ENCODE peak calls at places on chromosomes 2 and 18, in seven cellular contexts. F is Peyer's patch, W is fibroblast of lung, Y is tibial artery, I is PC-3, U is GM23248, S is K562. O is an unnamed sample. For H3K9me3, the result is how much of the 10 kb centered on the place peaks cover.

GRCh38 chr18:55510809-55511208 is 77.2 kb downstream of the TCF4 start:
- DNase-seq in F (no peak), W (peak), Y (no peak), I (peak), U (peak), S (no peak), O (no peak)

GRCh38 chr2:165435611-165436010 is 33.9 kb upstream of the CSRNP3 start:
- DNase-seq in F (no peak), W (no peak), Y (no peak), I (no peak), U (no peak), S (no peak), O (no peak)

GRCh38 chr2:58925676-58926081 is 684.6 kb upstream of the FANCL start:
- DNase-seq in F (no peak), W (peak), Y (no peak), I (no peak), U (peak), S (no peak), O (no peak)

GRCh38 chr2:49973917-49974368 is 819.6 kb upstream of the FSHR start:
- DNase-seq in F (no peak), W (peak), Y (no peak), I (no peak), U (peak), S (no peak), O (no peak)

GRCh38 chr2:122186761-122187222 is 431.3 kb downstream of the TSN start:
- DNase-seq in F (no peak), W (no peak), Y (no peak), I (no peak), U (no peak), S (no peak), O (no peak)

GRCh38 chr2:200352631-200353030 is 46.1 kb downstream of the SPATS2L start:
- DNase-seq in F (no peak), W (peak), Y (no peak), I (peak), U (peak), S (no peak), O (no peak)

GRCh38 chr2:26088038-26088643 is 54.3 kb downstream of the RAB10 start:
- DNase-seq in F (no peak), W (no peak), Y (no peak), I (peak), U (peak), S (peak), O (no peak)

GRCh38 chr2:60998628-60999545 is 18.6 kb upstream of the PEX13 start:
- DNase-seq in F (no peak), W (peak), Y (no peak), I (peak), U (peak), S (peak), O (no peak)

GRCh38 chr2:239029958-239030357 is 182.1 kb downstream of the TWIST2 start:
- DNase-seq in F (peak), W (no peak), Y (peak), I (no peak), U (no peak), S (no peak), O (peak)

GRCh38 chr2:103289101-103289725 is 527.4 kb downstream of the TMEM182 start:
- DNase-seq in F (no peak), W (peak), Y (no peak), I (peak), U (no peak), S (no peak), O (no peak)

GRCh38 chr2:74003494-74004211 is 18.9 kb downstream of the TET3 start:
- DNase-seq in F (no peak), W (peak), Y (peak), I (peak), U (peak), S (peak), O (no peak)

GRCh38 chr2:65479528-65479927 is 47.1 kb upstream of the SPRED2 start:
- DNase-seq in F (no peak), W (no peak), Y (no peak), I (no peak), U (no peak), S (no peak), O (no peak)

GRCh38 chr2:1883476-1883875 is 139.2 kb upstream of the PXDN start:
- DNase-seq in F (no peak), W (no peak), Y (no peak), I (no peak), U (no peak), S (no peak), O (no peak)

GRCh38 chr2:234708091-234708683 is 211.3 kb upstream of the ARL4C start:
- DNase-seq in F (no peak), W (no peak), Y (no peak), I (no peak), U (no peak), S (no peak), O (no peak)

GRCh38 chr2:172280820-172281454 is 146.4 kb upstream of the ITGA6 start:
- DNase-seq in F (no peak), W (no peak), Y (no peak), I (no peak), U (no peak), S (no peak), O (no peak)

GRCh38 chr2:136008205-136008865 is 22.9 kb upstream of the DARS1 start:
- DNase-seq in F (no peak), W (no peak), Y (peak), I (no peak), U (no peak), S (no peak), O (no peak)

GRCh38 chr2:132489150-132489549 is 72.5 kb downstream of the GPR39 start:
- DNase-seq in F (no peak), W (peak), Y (no peak), I (no peak), U (peak), S (no peak), O (no peak)

GRCh38 chr18:76435321-76435989 is 59.6 kb downstream of the ZNF516 start:
- DNase-seq in F (no peak), W (no peak), Y (no peak), I (no peak), U (no peak), S (no peak), O (no peak)

GRCh38 chr18:23307567-23308295 is 145.4 kb upstream of the RIOK3 start:
- DNase-seq in F (no peak), W (peak), Y (no peak), I (peak), U (peak), S (no peak), O (no peak)

GRCh38 chr2:203195331-203195730 is 43.5 kb upstream of the CYP20A1 start:
- DNase-seq in F (no peak), W (peak), Y (no peak), I (no peak), U (peak), S (no peak), O (no peak)

GRCh38 chr2:101036562-101036961 is 34.5 kb downstream of the RPL31 start:
- DNase-seq in F (no peak), W (peak), Y (no peak), I (peak), U (peak), S (no peak), O (no peak)

GRCh38 chr2:207330912-207331311 is 165.2 kb upstream of the KLF7 start:
- DNase-seq in F (no peak), W (peak), Y (no peak), I (peak), U (peak), S (no peak), O (peak)

GRCh38 chr2:46297546-46298271 is 502 bp downstream of the EPAS1 start:
- DNase-seq in F (peak), W (no peak), Y (peak), I (peak), U (peak), S (peak), O (peak)

GRCh38 chr2:161077367-161078210 is 82.6 kb upstream of the TANK start:
- DNase-seq in F (no peak), W (peak), Y (no peak), I (peak), U (peak), S (no peak), O (no peak)

GRCh38 chr2:25335971-25336370 is 5.8 kb downstream of the DNMT3A start:
- DNase-seq in F (no peak), W (no peak), Y (no peak), I (no peak), U (no peak), S (no peak), O (no peak)

GRCh38 chr2:110861616-110862260 is 129.4 kb downstream of the ACOXL start:
- DNase-seq in F (no peak), W (no peak), Y (no peak), I (no peak), U (no peak), S (no peak), O (no peak)

GRCh38 chr18:7201096-7201495 is 29.8 kb upstream of the LRRC30 start:
- DNase-seq in F (no peak), W (no peak), Y (no peak), I (no peak), U (no peak), S (no peak), O (no peak)

GRCh38 chr2:156589381-156590079 is 153.4 kb downstream of the GPD2 start:
- DNase-seq in F (no peak), W (peak), Y (no peak), I (peak), U (peak), S (no peak), O (no peak)

GRCh38 chr2:203553784-203554183 is 18.7 kb upstream of the RAPH1 start:
- DNase-seq in F (no peak), W (no peak), Y (no peak), I (no peak), U (no peak), S (no peak), O (no peak)

GRCh38 chr2:11631462-11631861 is 38.5 kb downstream of the NTSR2 start:
- DNase-seq in F (no peak), W (no peak), Y (no peak), I (no peak), U (peak), S (no peak), O (no peak)

GRCh38 chr18:45793295-45793965 is 32.0 kb upstream of the SIGLEC15 start:
- DNase-seq in F (no peak), W (peak), Y (no peak), I (peak), U (peak), S (no peak), O (peak)

GRCh38 chr2:62808554-62808953 is 103.0 kb downstream of the EHBP1 start:
- DNase-seq in F (no peak), W (no peak), Y (no peak), I (no peak), U (no peak), S (no peak), O (no peak)

GRCh38 chr2:238122287-238123217 is 15.9 kb upstream of the KLHL30 start:
- DNase-seq in F (peak), W (no peak), Y (no peak), I (no peak), U (no peak), S (no peak), O (no peak)

GRCh38 chr18:845152-845819 is 33.2 kb upstream of the YES1 start:
- DNase-seq in F (no peak), W (peak), Y (no peak), I (peak), U (peak), S (no peak), O (no peak)

GRCh38 chr2:117785740-117786139 is 28.8 kb upstream of the DDX18 start:
- DNase-seq in F (no peak), W (peak), Y (no peak), I (peak), U (peak), S (peak), O (no peak)

GRCh38 chr2:16218651-16219050 is 278.3 kb downstream of the MYCN start:
- DNase-seq in F (no peak), W (no peak), Y (peak), I (no peak), U (no peak), S (peak), O (no peak)

GRCh38 chr2:76870581-76870980 is 651.6 kb downstream of the LRRTM4 start:
- DNase-seq in F (no peak), W (peak), Y (no peak), I (no peak), U (no peak), S (no peak), O (no peak)

GRCh38 chr2:233385489-233386044 is 31.3 kb downstream of the DGKD start:
- DNase-seq in F (no peak), W (no peak), Y (no peak), I (no peak), U (no peak), S (no peak), O (no peak)

GRCh38 chr18:8754995-8755955 is 49.9 kb downstream of the MTCL1 start:
- DNase-seq in F (no peak), W (peak), Y (no peak), I (peak), U (peak), S (no peak), O (no peak)

GRCh38 chr2:224142397-224143312 is 103.6 kb upstream of the SERPINE2 start:
- DNase-seq in F (no peak), W (peak), Y (no peak), I (peak), U (peak), S (no peak), O (no peak)

GRCh38 chr18:59839931-59840685 is 59.7 kb upstream of the PMAIP1 start:
- DNase-seq in F (no peak), W (peak), Y (no peak), I (peak), U (no peak), S (no peak), O (no peak)
- H3K9me3 ChIP-seq in F (under half), W (under half), Y (under half), I (under half), U (under half), S (under half), O (under half)

DNA sequence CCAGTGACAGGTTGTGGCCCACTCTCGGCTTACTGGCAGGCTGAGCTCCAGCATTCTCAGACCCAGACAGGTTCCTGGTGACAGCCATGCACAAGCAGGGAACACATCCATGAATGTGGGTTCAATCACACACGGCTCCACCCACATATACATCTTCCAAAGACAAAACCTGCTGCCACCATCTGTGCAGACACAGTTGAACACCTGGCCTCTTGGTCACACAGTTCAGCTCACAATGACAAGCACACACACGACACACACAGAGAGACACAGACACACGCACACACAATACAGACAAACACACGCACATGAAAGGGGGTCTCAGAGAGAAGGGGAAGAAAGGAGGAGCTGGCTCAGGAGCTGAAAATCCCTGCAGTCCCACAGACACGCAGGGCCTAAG is 32.1 kb upstream of the PTMA start:
- DNase-seq in F (no peak), W (no peak), Y (no peak), I (no peak), U (no peak), S (no peak), O (no peak)
- H3K4me3 ChIP-seq in F (no peak), W (no peak), Y (no peak), I (no peak), U (no peak), S (no peak), O (no peak)

GRCh38 chr2:189762229-189762550 is 402 bp downstream of the OSGEPL1 start:
- DNase-seq in F (no peak), W (no peak), Y (no peak), I (no peak), U (no peak), S (no peak), O (no peak)

GRCh38 chr2:189763908-189764661 is 1.5 kb upstream of the OSGEPL1 start:
- DNase-seq in F (no peak), W (no peak), Y (no peak), I (no peak), U (peak), S (no peak), O (no peak)

GRCh38 chr2:189762551-189763298 is at the start of gene OSGEPL1:
- DNase-seq in F (peak), W (peak), Y (peak), I (peak), U (peak), S (peak), O (peak)
- H3K27ac ChIP-seq in F (peak), W (peak), Y (peak), I (peak), U (peak), S (peak), O (peak)

GRCh38 chr18:13151656-13152055 is 66.9 kb upstream of the LDLRAD4 start:
- DNase-seq in F (no peak), W (no peak), Y (no peak), I (no peak), U (no peak), S (no peak), O (no peak)
- H3K9me3 ChIP-seq in F (under half), W (under half), Y (under half), I (under half), U (under half), S (under half), O (under half)

GRCh38 chr2:169069818-169070217 is 455 bp downstream of the DHRS9 start:
- DNase-seq in F (no peak), W (no peak), Y (no peak), I (no peak), U (no peak), S (no peak), O (no peak)
- H3K4me3 ChIP-seq in F (no peak), W (no peak), Y (no peak), I (no peak), U (no peak), S (no peak), O (no peak)

DNA sequence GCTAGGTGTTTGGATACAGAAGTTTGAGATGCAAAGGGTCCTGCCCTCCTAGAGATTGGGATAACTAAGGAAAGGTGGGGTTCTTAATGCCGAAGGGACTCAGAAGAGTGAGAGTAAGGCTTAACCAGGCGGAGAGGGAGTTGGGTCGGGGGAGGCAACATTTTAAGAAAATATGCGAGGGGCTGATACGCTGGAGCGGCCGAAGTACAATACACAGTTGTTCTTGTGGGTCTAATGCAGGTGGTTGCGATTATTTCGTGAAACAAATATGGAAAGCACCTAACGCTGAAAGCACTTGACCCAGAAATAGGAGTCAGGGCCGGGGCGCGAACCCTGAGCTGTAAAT is 344 bp upstream of the MRPL33 start:
- DNase-seq in F (no peak), W (no peak), Y (no peak), I (no peak), U (no peak), S (peak), O (no peak)
- H3K27ac ChIP-seq in F (peak), W (peak), Y (peak), I (no peak), U (peak), S (peak), O (peak)

DNA sequence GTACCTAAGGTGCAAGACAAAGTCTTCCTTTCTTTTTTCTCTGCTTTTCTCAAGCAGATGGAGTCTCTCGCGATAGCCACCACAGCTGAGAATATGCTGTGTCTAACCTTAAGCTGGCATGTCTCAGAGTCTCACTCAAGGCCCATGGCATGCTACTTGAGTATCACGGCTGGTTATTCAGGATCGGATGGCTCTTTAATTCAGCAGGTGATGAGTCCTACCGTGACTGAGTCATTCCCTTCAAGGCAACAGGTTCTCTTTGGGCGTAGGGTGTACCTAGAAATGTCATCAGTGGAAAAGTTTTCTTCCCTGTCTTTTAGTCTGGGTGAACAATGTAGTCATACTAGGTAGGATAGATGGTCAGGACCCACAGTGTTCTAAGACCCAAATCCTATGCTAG is 136.2 kb downstream of the DIS3L2 start:
- DNase-seq in F (no peak), W (no peak), Y (no peak), I (no peak), U (no peak), S (no peak), O (no peak)
- H3K9me3 ChIP-seq in F (under half), W (under half), Y (under half), I (under half), U (under half), S (under half), O (under half)

GRCh38 chr18:35032113-35032512 is 9.1 kb upstream of the MAPRE2 start:
- DNase-seq in F (no peak), W (no peak), Y (no peak), I (no peak), U (no peak), S (no peak), O (no peak)

GRCh38 chr18:35029103-35029502 is 12.1 kb upstream of the MAPRE2 start:
- DNase-seq in F (no peak), W (peak), Y (no peak), I (no peak), U (peak), S (no peak), O (no peak)

GRCh38 chr18:35029770-35030169 is 11.4 kb upstream of the MAPRE2 start:
- DNase-seq in F (no peak), W (no peak), Y (no peak), I (no peak), U (peak), S (no peak), O (no peak)

GRCh38 chr18:35028556-35028955 is 12.7 kb upstream of the MAPRE2 start:
- DNase-seq in F (no peak), W (peak), Y (no peak), I (no peak), U (peak), S (no peak), O (no peak)

GRCh38 chr18:35030234-35030989 is 10.8 kb upstream of the MAPRE2 start:
- DNase-seq in F (no peak), W (no peak), Y (no peak), I (no peak), U (no peak), S (no peak), O (no peak)
- H3K4me3 ChIP-seq in F (peak), W (no peak), Y (peak), I (no peak), U (peak), S (no peak), O (no peak)

GRCh38 chr18:79926715-79927596 is 24.5 kb downstream of the SLC66A2 start:
- DNase-seq in F (peak), W (no peak), Y (peak), I (no peak), U (no peak), S (no peak), O (no peak)
- H3K27ac ChIP-seq in F (no peak), W (no peak), Y (no peak), I (no peak), U (no peak), S (no peak), O (no peak)